ENCODE peak calls at places on chromosomes 4 and X, in ten cellular contexts. One of them, this sample, is unnamed.

GRCh38 chrX:96453139-96453538 is 231.5 kb upstream of the DIAPH2 start:
- DNase-seq in tibial nerve: no peak
- DNase-seq in cardiac muscle cell: no peak
- DNase-seq in IMR-90: no peak
- DNase-seq in uterus: no peak
- DNase-seq in stomach: no peak
- DNase-seq in heart right ventricle: no peak
- DNase-seq in lower lobe of right lung: no peak
- DNase-seq in adrenal gland: no peak
- DNase-seq in astrocyte: no peak
- DNase-seq in this sample: no peak

GRCh38 chrX:154419189-154419588 is 7.8 kb downstream of the TAFAZZIN start:
- DNase-seq in heart right ventricle: no peak
- DNase-seq in tibial nerve: no peak
- DNase-seq in astrocyte: no peak
- DNase-seq in cardiac muscle cell: no peak
- DNase-seq in lower lobe of right lung: no peak
- DNase-seq in IMR-90: no peak
- DNase-seq in adrenal gland: no peak
- DNase-seq in uterus: no peak
- DNase-seq in stomach: no peak
- DNase-seq in this sample: no peak

GRCh38 chr4:154626793-154627484 is 14.5 kb upstream of the FGG start:
- DNase-seq in heart right ventricle: peak; percentile 33
- DNase-seq in adrenal gland: peak; percentile 35
- DNase-seq in stomach: peak; percentile 65
- DNase-seq in IMR-90: peak; percentile 6
- DNase-seq in tibial nerve: no peak
- DNase-seq in astrocyte: peak; percentile 27
- DNase-seq in uterus: peak; percentile 54
- DNase-seq in lower lobe of right lung: peak; percentile 73
- DNase-seq in cardiac muscle cell: peak; percentile 87
- DNase-seq in this sample: peak; percentile 89

GRCh38 chr4:125526420-125526819 is 211.7 kb downstream of the FAT4 start:
- DNase-seq in cardiac muscle cell: no peak
- DNase-seq in astrocyte: no peak
- DNase-seq in adrenal gland: no peak
- DNase-seq in lower lobe of right lung: no peak
- DNase-seq in tibial nerve: no peak
- DNase-seq in IMR-90: no peak
- DNase-seq in heart right ventricle: no peak
- DNase-seq in stomach: no peak
- DNase-seq in uterus: no peak
- DNase-seq in this sample: no peak

GRCh38 chrX:49155900-49156837 is 6.4 kb upstream of the MAGIX start:
- DNase-seq in uterus: peak; percentile 91
- DNase-seq in IMR-90: peak; percentile 85
- DNase-seq in cardiac muscle cell: peak; percentile 89
- DNase-seq in stomach: peak; percentile 91
- DNase-seq in astrocyte: peak; percentile 79
- DNase-seq in lower lobe of right lung: peak; percentile 93
- DNase-seq in tibial nerve: peak; percentile 79
- DNase-seq in adrenal gland: peak; percentile 89
- DNase-seq in heart right ventricle: peak; percentile 92
- DNase-seq in this sample: peak; percentile 91

GRCh38 chr4:76536381-76536689 is 101.3 kb downstream of the SHROOM3 start:
- DNase-seq in stomach: no peak
- DNase-seq in heart right ventricle: no peak
- DNase-seq in cardiac muscle cell: no peak
- DNase-seq in uterus: no peak
- DNase-seq in tibial nerve: no peak
- DNase-seq in lower lobe of right lung: no peak
- DNase-seq in astrocyte: no peak
- DNase-seq in adrenal gland: no peak
- DNase-seq in IMR-90: no peak
- DNase-seq in this sample: no peak

GRCh38 chr4:145920205-145920604 is 18.4 kb downstream of the ZNF827 start:
- DNase-seq in cardiac muscle cell: no peak
- DNase-seq in IMR-90: peak; percentile 93
- DNase-seq in adrenal gland: no peak
- DNase-seq in stomach: no peak
- DNase-seq in heart right ventricle: no peak
- DNase-seq in astrocyte: peak; percentile 99
- DNase-seq in tibial nerve: no peak
- DNase-seq in uterus: peak; percentile 30
- DNase-seq in lower lobe of right lung: no peak
- DNase-seq in this sample: no peak

GRCh38 chrX:132614297-132614696 is 125.5 kb upstream of the MBNL3 start:
- DNase-seq in lower lobe of right lung: no peak
- DNase-seq in astrocyte: no peak
- DNase-seq in stomach: no peak
- DNase-seq in uterus: no peak
- DNase-seq in IMR-90: no peak
- DNase-seq in adrenal gland: peak; percentile 17
- DNase-seq in tibial nerve: no peak
- DNase-seq in cardiac muscle cell: peak; percentile 42
- DNase-seq in heart right ventricle: no peak
- DNase-seq in this sample: no peak

GRCh38 chrX:119398974-119399771 is at the start of gene SLC25A43:
- DNase-seq in astrocyte: no peak
- DNase-seq in cardiac muscle cell: peak; percentile 40
- DNase-seq in adrenal gland: peak; percentile 10
- DNase-seq in tibial nerve: peak; percentile 13
- DNase-seq in stomach: peak; percentile 49
- DNase-seq in lower lobe of right lung: peak; percentile 66
- DNase-seq in uterus: peak; percentile 53
- DNase-seq in heart right ventricle: peak; percentile 44
- DNase-seq in IMR-90: no peak
- DNase-seq in this sample: peak; percentile 41

GRCh38 chr4:76515975-76516853 is 81.2 kb downstream of the SHROOM3 start:
- DNase-seq in tibial nerve: no peak
- DNase-seq in IMR-90: no peak
- DNase-seq in cardiac muscle cell: no peak
- DNase-seq in heart right ventricle: no peak
- DNase-seq in adrenal gland: no peak
- DNase-seq in astrocyte: no peak
- DNase-seq in uterus: no peak
- DNase-seq in lower lobe of right lung: no peak
- DNase-seq in stomach: no peak
- DNase-seq in this sample: no peak

GRCh38 chrX:22467571-22467970 is 194.9 kb downstream of the CBLL2 start:
- DNase-seq in adrenal gland: no peak
- DNase-seq in heart right ventricle: no peak
- DNase-seq in tibial nerve: no peak
- DNase-seq in astrocyte: no peak
- DNase-seq in uterus: no peak
- DNase-seq in lower lobe of right lung: no peak
- DNase-seq in cardiac muscle cell: no peak
- DNase-seq in stomach: no peak
- DNase-seq in IMR-90: no peak
- DNase-seq in this sample: no peak

GRCh38 chrX:139949703-139950102 is 15.6 kb downstream of the CXorf66 start:
- DNase-seq in stomach: no peak
- DNase-seq in uterus: no peak
- DNase-seq in tibial nerve: no peak
- DNase-seq in heart right ventricle: no peak
- DNase-seq in lower lobe of right lung: no peak
- DNase-seq in IMR-90: no peak
- DNase-seq in astrocyte: no peak
- DNase-seq in adrenal gland: no peak
- DNase-seq in cardiac muscle cell: no peak
- DNase-seq in this sample: no peak

GRCh38 chrX:134732152-134732551 is 73.9 kb upstream of the PLAC1 start:
- DNase-seq in adrenal gland: peak; percentile 19
- DNase-seq in tibial nerve: no peak
- DNase-seq in IMR-90: no peak
- DNase-seq in heart right ventricle: no peak
- DNase-seq in uterus: no peak
- DNase-seq in lower lobe of right lung: no peak
- DNase-seq in astrocyte: no peak
- DNase-seq in cardiac muscle cell: no peak
- DNase-seq in stomach: peak; percentile 42
- DNase-seq in this sample: no peak

GRCh38 chr4:6335040-6335590 is 65.5 kb downstream of the WFS1 start:
- DNase-seq in heart right ventricle: no peak
- DNase-seq in adrenal gland: no peak
- DNase-seq in cardiac muscle cell: no peak
- DNase-seq in tibial nerve: no peak
- DNase-seq in uterus: no peak
- DNase-seq in IMR-90: no peak
- DNase-seq in lower lobe of right lung: no peak
- DNase-seq in stomach: no peak
- DNase-seq in astrocyte: no peak
- DNase-seq in this sample: no peak
- TF ChIP-seq CTCF in heart right ventricle: no peak
- TF ChIP-seq CTCF in adrenal gland: no peak
- TF ChIP-seq CTCF in cardiac muscle cell: no peak
- TF ChIP-seq CTCF in tibial nerve: no peak
- TF ChIP-seq CTCF in uterus: no peak
- TF ChIP-seq CTCF in IMR-90: no peak
- TF ChIP-seq CTCF in lower lobe of right lung: no peak
- TF ChIP-seq CTCF in stomach: no peak
- TF ChIP-seq CTCF in astrocyte: no peak
- TF ChIP-seq CTCF in this sample: no peak

GRCh38 chrX:46991664-46992063 is 79.4 kb downstream of the JADE3 start:
- DNase-seq in IMR-90: no peak
- DNase-seq in cardiac muscle cell: no peak
- DNase-seq in heart right ventricle: no peak
- DNase-seq in stomach: no peak
- DNase-seq in uterus: no peak
- DNase-seq in adrenal gland: no peak
- DNase-seq in tibial nerve: no peak
- DNase-seq in lower lobe of right lung: no peak
- DNase-seq in astrocyte: no peak
- DNase-seq in this sample: no peak
- H3K27ac ChIP-seq in IMR-90: no peak overlapping the region
- H3K27ac ChIP-seq in cardiac muscle cell: no peak overlapping the region
- H3K27ac ChIP-seq in heart right ventricle: no peak overlapping the region
- H3K27ac ChIP-seq in stomach: no peak overlapping the region
- H3K27ac ChIP-seq in uterus: no peak overlapping the region
- H3K27ac ChIP-seq in adrenal gland: no peak overlapping the region
- H3K27ac ChIP-seq in tibial nerve: no peak overlapping the region
- H3K27ac ChIP-seq in lower lobe of right lung: no peak overlapping the region
- H3K27ac ChIP-seq in astrocyte: no peak overlapping the region
- H3K27ac ChIP-seq in this sample: no peak overlapping the region

DNA sequence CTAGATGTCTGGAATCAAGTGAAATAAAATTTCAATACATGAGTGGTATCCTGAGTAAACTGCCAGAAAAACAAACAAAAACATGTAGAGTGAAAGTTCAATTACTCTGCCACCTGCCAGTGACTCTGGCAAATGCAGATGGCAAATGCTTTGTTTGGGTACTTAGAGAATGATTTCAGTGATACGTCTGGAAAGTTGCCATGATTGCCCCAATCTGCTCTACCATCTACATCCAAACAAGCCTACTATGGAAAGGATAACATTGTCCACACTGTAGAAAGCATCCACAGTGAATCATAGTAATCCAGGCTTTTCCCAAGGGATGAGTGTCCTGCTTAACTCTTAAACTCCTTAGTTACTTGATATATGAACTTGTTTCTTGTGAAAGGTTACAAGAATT is 3.4 kb downstream of the SPATA4 start:
- DNase-seq in lower lobe of right lung: no peak
- DNase-seq in stomach: no peak
- DNase-seq in IMR-90: peak; percentile 43
- DNase-seq in heart right ventricle: no peak
- DNase-seq in adrenal gland: no peak
- DNase-seq in astrocyte: peak; percentile 24
- DNase-seq in uterus: no peak
- DNase-seq in tibial nerve: no peak
- DNase-seq in cardiac muscle cell: no peak
- DNase-seq in this sample: no peak
- TF ChIP-seq CTCF in lower lobe of right lung: no peak
- TF ChIP-seq CTCF in stomach: no peak
- TF ChIP-seq CTCF in IMR-90: no peak
- TF ChIP-seq CTCF in heart right ventricle: no peak
- TF ChIP-seq CTCF in adrenal gland: no peak
- TF ChIP-seq CTCF in astrocyte: no peak
- TF ChIP-seq CTCF in uterus: no peak
- TF ChIP-seq CTCF in tibial nerve: no peak
- TF ChIP-seq CTCF in cardiac muscle cell: no peak
- TF ChIP-seq CTCF in this sample: no peak

GRCh38 chrX:17028381-17028780 is 81.9 kb downstream of the REPS2 start:
- DNase-seq in cardiac muscle cell: no peak
- DNase-seq in lower lobe of right lung: no peak
- DNase-seq in tibial nerve: no peak
- DNase-seq in astrocyte: no peak
- DNase-seq in uterus: no peak
- DNase-seq in IMR-90: no peak
- DNase-seq in heart right ventricle: no peak
- DNase-seq in stomach: no peak
- DNase-seq in adrenal gland: no peak
- DNase-seq in this sample: no peak

GRCh38 chrX:17030092-17030491 is 83.6 kb downstream of the REPS2 start:
- DNase-seq in uterus: no peak
- DNase-seq in cardiac muscle cell: no peak
- DNase-seq in astrocyte: no peak
- DNase-seq in heart right ventricle: no peak
- DNase-seq in lower lobe of right lung: no peak
- DNase-seq in adrenal gland: no peak
- DNase-seq in IMR-90: no peak
- DNase-seq in tibial nerve: no peak
- DNase-seq in stomach: no peak
- DNase-seq in this sample: no peak

GRCh38 chrX:17031827-17032226 is 85.4 kb downstream of the REPS2 start:
- DNase-seq in IMR-90: no peak
- DNase-seq in stomach: no peak
- DNase-seq in adrenal gland: no peak
- DNase-seq in lower lobe of right lung: no peak
- DNase-seq in heart right ventricle: no peak
- DNase-seq in tibial nerve: no peak
- DNase-seq in astrocyte: no peak
- DNase-seq in uterus: no peak
- DNase-seq in cardiac muscle cell: no peak
- DNase-seq in this sample: no peak

GRCh38 chrX:17032351-17032750 is 85.9 kb downstream of the REPS2 start:
- DNase-seq in heart right ventricle: no peak
- DNase-seq in lower lobe of right lung: no peak
- DNase-seq in tibial nerve: no peak
- DNase-seq in adrenal gland: peak; percentile 62
- DNase-seq in stomach: peak; percentile 54
- DNase-seq in IMR-90: no peak
- DNase-seq in astrocyte: peak; percentile 97
- DNase-seq in uterus: peak; percentile 31
- DNase-seq in cardiac muscle cell: no peak
- DNase-seq in this sample: no peak

DNA sequence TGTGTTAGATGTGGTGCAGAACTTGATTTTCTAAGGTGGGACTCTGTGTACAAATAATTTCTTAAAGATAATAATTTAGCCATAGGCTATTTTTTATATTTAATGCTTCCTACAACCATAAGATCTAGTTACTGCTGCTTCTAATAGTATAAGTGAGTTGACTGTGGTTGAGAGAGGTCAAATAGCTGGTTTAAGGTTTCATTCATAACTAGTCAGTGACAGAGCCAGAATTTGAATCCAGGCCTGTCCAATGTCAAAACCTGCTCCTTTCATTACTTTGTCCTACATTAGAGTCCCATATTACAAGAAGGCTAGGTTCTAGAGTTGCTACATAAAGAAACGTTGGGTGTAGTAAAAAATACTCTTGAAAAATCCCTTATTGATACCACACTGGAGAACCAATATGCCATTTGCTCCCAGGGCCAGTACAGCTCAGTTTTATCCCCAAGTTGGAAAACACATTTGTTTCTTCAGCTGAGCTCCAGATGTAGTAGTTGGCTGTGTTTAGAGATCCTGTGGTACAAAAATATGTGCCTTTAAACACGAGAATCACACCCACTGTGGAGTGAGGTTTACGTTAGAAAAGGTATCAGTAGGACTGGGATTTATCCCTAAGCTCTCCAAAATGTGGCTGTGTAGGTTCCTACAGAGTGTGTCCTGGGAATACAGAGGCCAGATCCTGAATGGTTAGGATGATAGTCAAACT is 84.3 kb downstream of the REPS2 start:
- DNase-seq in uterus: no peak
- DNase-seq in lower lobe of right lung: no peak
- DNase-seq in stomach: no peak
- DNase-seq in cardiac muscle cell: no peak
- DNase-seq in adrenal gland: no peak
- DNase-seq in astrocyte: peak; percentile 81
- DNase-seq in IMR-90: no peak
- DNase-seq in heart right ventricle: no peak
- DNase-seq in tibial nerve: no peak
- DNase-seq in this sample: no peak
- H3K27ac ChIP-seq in uterus: peak overlapping the region; percentile 70
- H3K27ac ChIP-seq in lower lobe of right lung: no peak overlapping the region
- H3K27ac ChIP-seq in stomach: no peak overlapping the region
- H3K27ac ChIP-seq in cardiac muscle cell: no peak overlapping the region
- H3K27ac ChIP-seq in adrenal gland: no peak overlapping the region
- H3K27ac ChIP-seq in astrocyte: no peak overlapping the region
- H3K27ac ChIP-seq in IMR-90: no peak overlapping the region
- H3K27ac ChIP-seq in heart right ventricle: no peak overlapping the region
- H3K27ac ChIP-seq in tibial nerve: no peak overlapping the region
- H3K27ac ChIP-seq in this sample: no peak overlapping the region

This sample was measured in left lung.